ENCODE peak calls at places on chromosomes 5 and 9, in seven cellular contexts. Z is Peyer's patch, C is kidney, Q is tibial nerve, G is GM13976, I is type B pancreatic cell, F is heart right ventricle. W is an unnamed sample.

GRCh38 chr9:121566401-121567141 is 66.9 kb upstream of the GGTA1 start:
- DNase-seq in Z (no peak), C (no peak), Q (no peak), G (no peak), I (no peak), F (peak), W (no peak)

GRCh38 chr5:175321927-175322532 is 122.0 kb downstream of the DRD1 start:
- DNase-seq in Z (no peak), C (no peak), Q (no peak), G (no peak), I (no peak), F (peak), W (no peak)

GRCh38 chr9:109114670-109115069 is 5.1 kb downstream of the TMEM245 start:
- DNase-seq in Z (no peak), C (no peak), Q (no peak), G (no peak), I (no peak), F (no peak), W (no peak)

GRCh38 chr9:128503870-128504269 is 649 bp upstream of the GLE1 start:
- DNase-seq in Z (no peak), C (no peak), Q (no peak), G (no peak), I (no peak), F (no peak), W (no peak)

GRCh38 chr5:115657883-115658233 is 32.0 kb upstream of the TMED7 start:
- DNase-seq in Z (no peak), C (no peak), Q (no peak), G (no peak), I (no peak), F (no peak), W (no peak)

GRCh38 chr9:16197578-16198370 is 644.9 kb downstream of the CCDC171 start:
- DNase-seq in Z (no peak), C (no peak), Q (no peak), G (no peak), I (no peak), F (peak), W (no peak)

GRCh38 chr5:16888694-16889124 is 47.4 kb downstream of the MYO10 start:
- DNase-seq in Z (no peak), C (no peak), Q (no peak), G (no peak), I (no peak), F (no peak), W (no peak)

GRCh38 chr9:79185866-79186265 is 385.9 kb upstream of the TLE4 start:
- DNase-seq in Z (no peak), C (no peak), Q (no peak), G (no peak), I (no peak), F (no peak), W (no peak)

GRCh38 chr5:2187156-2187555 is 304.4 kb upstream of the IRX4 start:
- DNase-seq in Z (no peak), C (no peak), Q (no peak), G (no peak), I (peak), F (no peak), W (no peak)

GRCh38 chr5:65734921-65735320 is 12.9 kb downstream of the NLN start:
- DNase-seq in Z (no peak), C (no peak), Q (no peak), G (no peak), I (no peak), F (no peak), W (no peak)

GRCh38 chr5:154197801-154198461 is 7.4 kb downstream of the GALNT10 start:
- DNase-seq in Z (no peak), C (no peak), Q (no peak), G (no peak), I (no peak), F (no peak), W (no peak)

GRCh38 chr5:163498886-163499285 is 6.5 kb upstream of the MAT2B start:
- DNase-seq in Z (no peak), C (no peak), Q (no peak), G (no peak), I (no peak), F (no peak), W (no peak)

GRCh38 chr5:154287136-154287535 is 96.6 kb downstream of the GALNT10 start:
- DNase-seq in Z (no peak), C (no peak), Q (no peak), G (no peak), I (no peak), F (peak), W (no peak)

GRCh38 chr9:121262953-121263352 is 5.0 kb upstream of the GSN start:
- DNase-seq in Z (no peak), C (no peak), Q (no peak), G (no peak), I (no peak), F (no peak), W (no peak)

GRCh38 chr5:122311400-122311887 is 593 bp upstream of the SNCAIP start:
- DNase-seq in Z (no peak), C (peak), Q (no peak), G (no peak), I (no peak), F (peak), W (no peak)

GRCh38 chr9:124386201-124386600 is 29.0 kb downstream of the PSMB7 start:
- DNase-seq in Z (no peak), C (no peak), Q (no peak), G (no peak), I (no peak), F (no peak), W (no peak)

GRCh38 chr5:95284512-95285405 is at the start of gene MCTP1:
- DNase-seq in Z (peak), C (peak), Q (no peak), G (peak), I (no peak), F (no peak), W (peak)

GRCh38 chr9:124782661-124783574 is 6.0 kb downstream of the OLFML2A start:
- DNase-seq in Z (peak), C (no peak), Q (no peak), G (no peak), I (peak), F (no peak), W (no peak)

GRCh38 chr9:77018058-77019009 is 1.1 kb upstream of the FOXB2 start:
- DNase-seq in Z (no peak), C (peak), Q (no peak), G (peak), I (no peak), F (no peak), W (no peak)

GRCh38 chr9:95124582-95125359 is 192.7 kb downstream of the FANCC start:
- DNase-seq in Z (no peak), C (no peak), Q (no peak), G (no peak), I (no peak), F (no peak), W (no peak)

GRCh38 chr9:88531920-88532319 is 3.1 kb upstream of the NXNL2 start:
- DNase-seq in Z (no peak), C (no peak), Q (no peak), G (no peak), I (no peak), F (no peak), W (no peak)

GRCh38 chr9:90127923-90128322 is 514.7 kb downstream of the DIRAS2 start:
- DNase-seq in Z (no peak), C (no peak), Q (no peak), G (no peak), I (no peak), F (no peak), W (no peak)

GRCh38 chr5:123705741-123706140 is 193.8 kb downstream of the CSNK1G3 start:
- DNase-seq in Z (no peak), C (no peak), Q (no peak), G (no peak), I (no peak), F (no peak), W (no peak)

GRCh38 chr5:169356811-169357210 is 55.9 kb upstream of the SLIT3 start:
- DNase-seq in Z (no peak), C (no peak), Q (no peak), G (no peak), I (no peak), F (no peak), W (no peak)

DNA sequence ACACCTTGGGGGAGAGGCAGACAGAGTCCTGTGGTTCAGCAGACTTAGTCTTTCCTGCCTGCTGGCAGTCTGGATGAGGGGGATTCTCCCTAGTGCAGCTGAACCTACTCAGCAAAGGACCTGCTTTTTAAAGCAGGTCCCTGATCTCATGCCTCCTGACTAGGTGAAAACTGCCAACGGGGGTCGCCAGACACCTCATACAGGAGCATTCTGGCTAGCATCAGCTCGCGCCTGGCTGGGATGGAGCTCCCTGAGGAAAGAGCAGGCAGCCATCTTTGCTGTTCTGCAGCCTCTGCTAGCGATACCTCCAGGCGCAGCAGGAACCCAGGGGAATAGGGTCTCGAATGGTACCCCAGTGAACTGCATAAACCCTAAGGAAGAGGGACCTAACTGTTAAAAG is 225.2 kb downstream of the CDH9 start:
- DNase-seq in Z (no peak), C (no peak), Q (no peak), G (no peak), I (no peak), F (no peak), W (no peak)
- TF ChIP-seq CTCF in Z (no peak), C (no peak), Q (no peak), G (no peak), I (no peak), F (no peak), W (no peak)

GRCh38 chr5:147509710-147510651 is at the start of gene DPYSL3:
- DNase-seq in Z (peak), C (peak), Q (peak), G (peak), I (peak), F (peak), W (no peak)
- TF ChIP-seq CTCF in Z (peak), C (no peak), Q (peak), G (no peak), I (peak), F (no peak), W (no peak)

GRCh38 chr5:7690557-7690956 is 160.4 kb downstream of the CFAP90 start:
- DNase-seq in Z (no peak), C (no peak), Q (no peak), G (no peak), I (no peak), F (no peak), W (no peak)

GRCh38 chr5:7682379-7682778 is 168.6 kb downstream of the CFAP90 start:
- DNase-seq in Z (no peak), C (no peak), Q (no peak), G (no peak), I (no peak), F (no peak), W (no peak)

GRCh38 chr5:7683753-7684152 is 167.2 kb downstream of the CFAP90 start:
- DNase-seq in Z (no peak), C (no peak), Q (no peak), G (no peak), I (no peak), F (no peak), W (no peak)

GRCh38 chr5:7686794-7687193 is 164.1 kb downstream of the CFAP90 start:
- DNase-seq in Z (no peak), C (no peak), Q (no peak), G (no peak), I (no peak), F (no peak), W (no peak)
- TF ChIP-seq CTCF in Z (no peak), C (no peak), Q (no peak), G (no peak), I (peak), F (no peak), W (no peak)

GRCh38 chr9:97508852-97509251 is 7.4 kb downstream of the TMOD1 start:
- DNase-seq in Z (no peak), C (no peak), Q (no peak), G (no peak), I (no peak), F (no peak), W (no peak)
- TF ChIP-seq CTCF in Z (no peak), C (no peak), Q (no peak), G (no peak), I (no peak), F (no peak), W (no peak)

GRCh38 chr5:31270396-31270795 is 76.9 kb downstream of the CDH6 start:
- DNase-seq in Z (no peak), C (no peak), Q (no peak), G (no peak), I (no peak), F (no peak), W (no peak)
- TF ChIP-seq CTCF in Z (peak), C (peak), Q (peak), G (peak), I (peak), F (peak), W (no peak)

GRCh38 chr5:177402271-177403043 is 2.0 kb upstream of the PFN3 start:
- DNase-seq in Z (peak), C (peak), Q (no peak), G (peak), I (peak), F (no peak), W (peak)
- TF ChIP-seq CTCF in Z (peak), C (peak), Q (no peak), G (peak), I (peak), F (peak), W (no peak)

W was measured in activated B cell treated with CpG ODN at 0.5 μM for 24 hours.